ENCODE peak calls at places on chromosomes 5 and 9, in seven cellular contexts. L is activated CD8-positive, alpha-beta memory T cell treated with anti-CD3 and anti-CD28 coated beads for 4 hours; E is CD8-positive, alpha-beta memory T cell; V is NCI-H69; G is ecto neural progenitor cell; X is GM04504; I is anterior cingulate cortex. O is an unnamed sample.

GRCh38 chr5:142915840-142916424 is 145.8 kb downstream of the ARHGAP26 start:
- DNase-seq in G (peak; percentile 51), V (peak; percentile 74), E (no peak), L (no peak), I (no peak), X (no peak), O (no peak)

GRCh38 chr9:111008148-111009075 is 29.9 kb downstream of the LPAR1 start:
- DNase-seq in V (no peak), X (no peak), L (no peak), G (no peak), E (no peak), I (no peak), O (no peak)

GRCh38 chr5:112533315-112533867 is 114.3 kb upstream of the EPB41L4A start:
- DNase-seq in G (no peak), X (no peak), E (no peak), V (peak; percentile 15), L (no peak), I (no peak), O (no peak)

GRCh38 chr5:83001788-83002381 is 75.3 kb downstream of the TMEM167A start:
- DNase-seq in G (no peak), E (no peak), L (no peak), V (peak; percentile 23), I (no peak), X (no peak), O (no peak)

GRCh38 chr9:128068656-128069221 is 707 bp downstream of the SLC25A25 start:
- DNase-seq in E (no peak), I (no peak), G (no peak), V (peak; percentile 63), X (no peak), L (no peak), O (no peak)

GRCh38 chr5:72378636-72379289 is 58.6 kb downstream of the PTCD2 start:
- DNase-seq in G (no peak), E (no peak), V (peak; percentile 91), X (peak; percentile 72), I (no peak), L (no peak), O (no peak)

GRCh38 chr5:72041643-72042042 is 65.6 kb upstream of the MAP1B start:
- DNase-seq in V (no peak), E (no peak), X (no peak), G (no peak), L (no peak), I (no peak), O (no peak)

GRCh38 chr5:91207248-91207647 is 175.9 kb downstream of the ARRDC3 start:
- DNase-seq in E (no peak), I (no peak), L (no peak), X (no peak), G (no peak), V (no peak), O (no peak)

GRCh38 chr9:16985559-16986348 is 115.3 kb upstream of the BNC2 start:
- DNase-seq in V (no peak), G (no peak), E (no peak), L (no peak), I (no peak), X (no peak), O (no peak)

GRCh38 chr5:143026380-143026779 is 256.2 kb downstream of the ARHGAP26 start:
- DNase-seq in I (no peak), E (no peak), L (no peak), X (no peak), V (peak; percentile 59), G (no peak), O (no peak)

GRCh38 chr5:179878222-179879002 is 19.8 kb upstream of the MRNIP start:
- DNase-seq in I (no peak), E (no peak), X (no peak), G (no peak), L (no peak), V (no peak), O (no peak)

GRCh38 chr9:110979636-110980035 is 58.6 kb downstream of the LPAR1 start:
- DNase-seq in G (no peak), E (no peak), L (no peak), X (no peak), I (no peak), V (no peak), O (no peak)

O was measured in SIG-M5.